ENCODE peak calls at places on chromosome 18, in four cellular contexts. One of them, this sample, is unnamed.

GRCh38 chr18:49839012-49839411 is 25.7 kb upstream of the ACAA2 start:
- DNase-seq in SK-N-SH: no peak
- DNase-seq in K562: no peak
- DNase-seq in GM12878: no peak
- DNase-seq in this sample: no peak

GRCh38 chr18:26175481-26175880 is 41.8 kb downstream of the PSMA8 start:
- DNase-seq in K562: no peak
- DNase-seq in SK-N-SH: no peak
- DNase-seq in GM12878: no peak
- DNase-seq in this sample: no peak

GRCh38 chr18:51044928-51045587 is 15.0 kb downstream of the SMAD4 start:
- DNase-seq in K562: peak
- DNase-seq in SK-N-SH: no peak
- DNase-seq in GM12878: no peak
- DNase-seq in this sample: no peak

GRCh38 chr18:50338676-50339075 is 36.2 kb upstream of the SKA1 start:
- DNase-seq in K562: no peak
- DNase-seq in SK-N-SH: no peak
- DNase-seq in GM12878: no peak
- DNase-seq in this sample: no peak

GRCh38 chr18:5414546-5414945 is 119.0 kb upstream of the ZBTB14 start:
- DNase-seq in GM12878: no peak
- DNase-seq in K562: no peak
- DNase-seq in SK-N-SH: peak
- DNase-seq in this sample: peak

GRCh38 chr18:2547477-2548087 is 23.7 kb downstream of the METTL4 start:
- DNase-seq in K562: peak
- DNase-seq in SK-N-SH: peak
- DNase-seq in GM12878: peak
- DNase-seq in this sample: no peak

GRCh38 chr18:63016270-63016669 is 300.9 kb downstream of the PHLPP1 start:
- DNase-seq in K562: peak
- DNase-seq in GM12878: peak
- DNase-seq in SK-N-SH: peak
- DNase-seq in this sample: peak

GRCh38 chr18:11752116-11752911 is 63.2 kb downstream of the GNAL start:
- DNase-seq in SK-N-SH: peak
- DNase-seq in K562: peak
- DNase-seq in GM12878: no peak
- DNase-seq in this sample: peak

GRCh38 chr18:27298215-27298804 is 113.2 kb upstream of the CHST9 start:
- DNase-seq in SK-N-SH: no peak
- DNase-seq in GM12878: no peak
- DNase-seq in K562: no peak
- DNase-seq in this sample: no peak

GRCh38 chr18:53687002-53687401 is 537.5 kb downstream of the MBD2 start:
- DNase-seq in K562: no peak
- DNase-seq in SK-N-SH: no peak
- DNase-seq in GM12878: no peak
- DNase-seq in this sample: no peak

GRCh38 chr18:61471832-61472406 is 138.7 kb downstream of the CDH20 start:
- DNase-seq in K562: no peak
- DNase-seq in SK-N-SH: no peak
- DNase-seq in GM12878: no peak
- DNase-seq in this sample: no peak

GRCh38 chr18:72419914-72420313 is 124.2 kb downstream of the CBLN2 start:
- DNase-seq in K562: no peak
- DNase-seq in SK-N-SH: no peak
- DNase-seq in GM12878: no peak
- DNase-seq in this sample: no peak

GRCh38 chr18:41864216-41864615 is 90.8 kb upstream of the PIK3C3 start:
- DNase-seq in GM12878: no peak
- DNase-seq in SK-N-SH: no peak
- DNase-seq in K562: no peak
- DNase-seq in this sample: no peak

GRCh38 chr18:3264362-3264761 is 2.4 kb downstream of the MYL12B start:
- DNase-seq in GM12878: no peak
- DNase-seq in SK-N-SH: no peak
- DNase-seq in K562: peak
- DNase-seq in this sample: no peak

GRCh38 chr18:79380816-79381806 is 14.6 kb upstream of the NFATC1 start:
- DNase-seq in SK-N-SH: peak
- DNase-seq in K562: peak
- DNase-seq in GM12878: no peak
- DNase-seq in this sample: peak

GRCh38 chr18:75307530-75307929 is 96.9 kb downstream of the TSHZ1 start:
- DNase-seq in GM12878: no peak
- DNase-seq in SK-N-SH: no peak
- DNase-seq in K562: no peak
- DNase-seq in this sample: no peak

GRCh38 chr18:39602112-39602511 is 2036.5 kb upstream of the CELF4 start:
- DNase-seq in SK-N-SH: peak
- DNase-seq in GM12878: no peak
- DNase-seq in K562: no peak
- DNase-seq in this sample: no peak
- TF ChIP-seq USF1 in SK-N-SH: no peak
- TF ChIP-seq USF1 in GM12878: no peak
- TF ChIP-seq USF1 in K562: no peak
- TF ChIP-seq USF1 in this sample: no peak

GRCh38 chr18:70442933-70443332 is 154.1 kb downstream of the SOCS6 start:
- DNase-seq in K562: no peak
- DNase-seq in SK-N-SH: no peak
- DNase-seq in GM12878: no peak
- DNase-seq in this sample: no peak
- TF ChIP-seq USF1 in K562: no peak
- TF ChIP-seq USF1 in SK-N-SH: no peak
- TF ChIP-seq USF1 in GM12878: no peak
- TF ChIP-seq USF1 in this sample: no peak

GRCh38 chr18:9226463-9226862 is 89.9 kb downstream of the ANKRD12 start:
- DNase-seq in K562: no peak
- DNase-seq in GM12878: no peak
- DNase-seq in SK-N-SH: no peak
- DNase-seq in this sample: no peak

GRCh38 chr18:9233771-9234440 is 97.3 kb downstream of the ANKRD12 start:
- DNase-seq in GM12878: no peak
- DNase-seq in SK-N-SH: no peak
- DNase-seq in K562: no peak
- DNase-seq in this sample: peak

GRCh38 chr18:9232977-9233376 is 96.4 kb downstream of the ANKRD12 start:
- DNase-seq in K562: no peak
- DNase-seq in SK-N-SH: no peak
- DNase-seq in GM12878: no peak
- DNase-seq in this sample: no peak

GRCh38 chr18:9234528-9234927 is 97.9 kb downstream of the ANKRD12 start:
- DNase-seq in SK-N-SH: no peak
- DNase-seq in K562: no peak
- DNase-seq in GM12878: no peak
- DNase-seq in this sample: no peak

GRCh38 chr18:9231852-9232476 is 95.4 kb downstream of the ANKRD12 start:
- DNase-seq in SK-N-SH: no peak
- DNase-seq in K562: no peak
- DNase-seq in GM12878: no peak
- DNase-seq in this sample: no peak
- TF ChIP-seq USF1 in SK-N-SH: no peak
- TF ChIP-seq USF1 in K562: no peak
- TF ChIP-seq USF1 in GM12878: no peak
- TF ChIP-seq USF1 in this sample: no peak

DNA sequence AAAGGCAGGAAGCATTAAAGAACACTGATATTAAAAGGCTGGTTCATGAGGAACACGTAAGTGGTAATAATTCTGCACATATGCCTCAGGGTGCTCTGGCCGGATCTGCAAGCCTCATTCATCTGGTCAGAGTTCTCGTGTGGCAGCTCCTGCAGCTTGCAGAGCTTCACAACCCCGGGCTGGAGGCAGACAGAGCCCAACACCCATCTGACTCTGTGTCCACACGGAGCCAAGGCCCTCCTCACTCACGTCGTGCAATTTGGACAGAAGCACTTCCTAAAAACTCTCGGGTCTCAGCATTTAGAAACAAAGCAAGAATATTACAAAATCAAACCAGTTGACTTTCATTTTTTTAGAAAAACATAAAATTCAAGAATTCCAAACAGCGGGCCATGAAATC is 204.2 kb downstream of the CTIF start:
- DNase-seq in GM12878: no peak
- DNase-seq in K562: no peak
- DNase-seq in SK-N-SH: peak
- DNase-seq in this sample: no peak
- TF ChIP-seq USF1 in GM12878: no peak
- TF ChIP-seq USF1 in K562: no peak
- TF ChIP-seq USF1 in SK-N-SH: no peak
- TF ChIP-seq USF1 in this sample: no peak

DNA sequence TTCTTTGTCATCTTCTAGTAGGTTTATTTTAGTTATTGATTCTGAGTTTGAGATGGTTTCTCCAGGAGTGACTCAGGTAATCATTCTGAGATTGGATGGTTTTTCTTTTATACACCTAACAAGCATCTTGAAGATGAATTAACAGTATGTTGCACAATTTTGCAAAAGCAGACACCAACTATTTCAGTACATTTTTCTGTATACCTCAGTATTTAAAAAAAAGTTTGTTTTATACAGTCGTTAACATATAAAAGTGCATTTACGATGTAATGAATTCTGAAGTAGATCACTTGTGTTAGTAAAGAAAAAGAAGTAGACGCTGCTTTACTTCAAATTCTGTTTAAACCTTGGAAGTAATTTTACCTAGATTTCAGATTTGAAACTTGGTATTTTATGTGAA is 3.0 kb downstream of the VAPA start:
- DNase-seq in K562: no peak
- DNase-seq in GM12878: no peak
- DNase-seq in SK-N-SH: no peak
- DNase-seq in this sample: no peak
- TF ChIP-seq USF1 in K562: no peak
- TF ChIP-seq USF1 in GM12878: no peak
- TF ChIP-seq USF1 in SK-N-SH: no peak
- TF ChIP-seq USF1 in this sample: no peak